ENCODE peak calls at places on chromosomes 13 and 19, in ten cellular contexts. S is HCT116; K is psoas muscle; E is Panc1; X is left lung; H is lower lobe of right lung; F is PC-3; T is K562; G is aorta; J is naive thymus-derived CD4-positive, alpha-beta T cell. P is an unnamed sample.

GRCh38 chr13:54934121-54934520 is 1905.5 kb downstream of the OLFM4 start:
- ATAC-seq in S (no peak), K (no peak), E (no peak), X (no peak), H (no peak), F (no peak), T (no peak), G (no peak), J (no peak), P (no peak)

GRCh38 chr13:112153846-112154245 is 86.9 kb downstream of the SOX1 start:
- ATAC-seq in S (no peak), K (no peak), E (no peak), X (no peak), H (no peak), F (no peak), T (no peak), G (no peak), J (no peak), P (no peak)

GRCh38 chr13:42720116-42720857 is 61.1 kb upstream of the FAM216B start:
- ATAC-seq in S (peak; percentile 84), K (no peak), E (no peak), X (peak; percentile 93), H (peak; percentile 78), F (peak; percentile 94), T (peak; percentile 61), G (peak; percentile 89), J (peak; percentile 91), P (peak; percentile 81)

GRCh38 chr13:44637581-44637980 is 61.5 kb upstream of the TSC22D1 start:
- ATAC-seq in S (no peak), K (no peak), E (no peak), X (no peak), H (no peak), F (no peak), T (no peak), G (no peak), J (no peak), P (no peak)

GRCh38 chr19:35462476-35462953 is 14.5 kb downstream of the FFAR2 start:
- ATAC-seq in S (no peak), K (no peak), E (no peak), X (peak; percentile 48), H (peak; percentile 63), F (no peak), T (no peak), G (no peak), J (peak; percentile 95), P (no peak)

GRCh38 chr13:19664481-19665230 is 31.2 kb downstream of the MPHOSPH8 start:
- ATAC-seq in S (no peak), K (no peak), E (no peak), X (no peak), H (no peak), F (no peak), T (no peak), G (no peak), J (no peak), P (no peak)

GRCh38 chr13:74098077-74098476 is 36.1 kb downstream of the KLF12 start:
- ATAC-seq in S (no peak), K (no peak), E (no peak), X (no peak), H (no peak), F (no peak), T (no peak), G (no peak), J (no peak), P (no peak)

GRCh38 chr13:94558721-94559120 is 37.2 kb downstream of the TGDS start:
- ATAC-seq in S (no peak), K (no peak), E (no peak), X (no peak), H (no peak), F (no peak), T (peak; percentile 85), G (no peak), J (peak; percentile 59), P (no peak)

GRCh38 chr19:50658438-50659317 is 9.4 kb downstream of the C19orf81 start:
- ATAC-seq in S (peak; percentile 63), K (no peak), E (peak; percentile 49), X (peak; percentile 76), H (peak; percentile 92), F (peak; percentile 61), T (peak; percentile 91), G (peak; percentile 59), J (peak; percentile 22), P (peak; percentile 52)

GRCh38 chr13:48561461-48562224 is 28.8 kb upstream of the RCBTB2 start:
- ATAC-seq in S (no peak), K (no peak), E (no peak), X (peak; percentile 31), H (no peak), F (peak; percentile 51), T (no peak), G (no peak), J (no peak), P (no peak)

GRCh38 chr13:51674276-51674675 is 90.0 kb downstream of the WDFY2 start:
- ATAC-seq in S (no peak), K (no peak), E (no peak), X (peak; percentile 96), H (peak; percentile 98), F (peak; percentile 92), T (no peak), G (no peak), J (no peak), P (no peak)
- H3K27ac ChIP-seq in S (no peak overlapping the region), K (no peak overlapping the region), E (no peak overlapping the region), X (no peak overlapping the region), H (peak overlapping the region; percentile 38), F (peak overlapping the region; percentile 83), T (no peak overlapping the region), G (no peak overlapping the region), J (no peak overlapping the region), P (no peak overlapping the region)

DNA sequence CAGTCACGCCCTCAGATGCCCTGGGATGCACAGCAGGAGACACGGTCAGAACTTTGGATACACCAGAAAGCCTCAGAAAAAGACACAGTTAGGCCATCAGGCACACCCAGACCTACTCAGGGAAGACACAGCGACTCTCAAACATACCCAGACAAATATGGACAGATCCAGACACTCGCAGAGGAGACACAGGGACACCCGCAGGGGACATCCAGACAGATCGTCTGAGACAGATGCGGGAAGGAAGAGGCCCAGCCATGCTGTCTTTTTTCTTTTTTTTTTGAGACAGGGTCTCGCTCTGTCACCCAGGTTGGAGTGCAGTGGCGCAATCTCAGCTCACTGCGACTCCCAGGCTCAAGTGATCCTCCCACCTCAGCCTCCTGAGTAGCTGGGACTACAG is 4.8 kb downstream of the DPF1 start:
- ATAC-seq in S (no peak), K (no peak), E (no peak), X (no peak), H (no peak), F (no peak), T (no peak), G (no peak), J (no peak), P (no peak)
- H3K27me3 ChIP-seq in S (no peaks in the 10 kb centered on the region), K (peaks cover 7% of the 10 kb centered on the region), E (no peaks in the 10 kb centered on the region), X (peaks cover 97% of the 10 kb centered on the region), H (peaks cover 55% of the 10 kb centered on the region), F (no peaks in the 10 kb centered on the region), T (no peaks in the 10 kb centered on the region), G (no peaks in the 10 kb centered on the region), J (peaks cover 14% of the 10 kb centered on the region), P (peaks cover 92% of the 10 kb centered on the region)

GRCh38 chr13:30373727-30374126 is 48.6 kb upstream of the UBE2L5 start:
- ATAC-seq in S (no peak), K (no peak), E (no peak), X (no peak), H (no peak), F (no peak), T (peak; percentile 47), G (peak; percentile 9), J (no peak), P (no peak)
- H3K27ac ChIP-seq in S (no peak overlapping the region), K (no peak overlapping the region), E (no peak overlapping the region), X (no peak overlapping the region), H (no peak overlapping the region), F (no peak overlapping the region), T (no peak overlapping the region), G (no peak overlapping the region), J (peak overlapping the region; percentile 61), P (no peak overlapping the region)

GRCh38 chr19:15072930-15073647 is 8.9 kb upstream of the OR1I1 start:
- ATAC-seq in S (no peak), K (no peak), E (peak; percentile 96), X (no peak), H (no peak), F (peak; percentile 89), T (peak; percentile 41), G (no peak), J (no peak), P (no peak)
- H3K27me3 ChIP-seq in S (peaks cover 2% of the 10 kb centered on the region), K (no peaks in the 10 kb centered on the region), E (no peaks in the 10 kb centered on the region), X (peaks cover 3% of the 10 kb centered on the region), H (no peaks in the 10 kb centered on the region), F (no peaks in the 10 kb centered on the region), T (peaks cover 5% of the 10 kb centered on the region), G (no peaks in the 10 kb centered on the region), J (no peaks in the 10 kb centered on the region), P (peaks cover 21% of the 10 kb centered on the region)

DNA sequence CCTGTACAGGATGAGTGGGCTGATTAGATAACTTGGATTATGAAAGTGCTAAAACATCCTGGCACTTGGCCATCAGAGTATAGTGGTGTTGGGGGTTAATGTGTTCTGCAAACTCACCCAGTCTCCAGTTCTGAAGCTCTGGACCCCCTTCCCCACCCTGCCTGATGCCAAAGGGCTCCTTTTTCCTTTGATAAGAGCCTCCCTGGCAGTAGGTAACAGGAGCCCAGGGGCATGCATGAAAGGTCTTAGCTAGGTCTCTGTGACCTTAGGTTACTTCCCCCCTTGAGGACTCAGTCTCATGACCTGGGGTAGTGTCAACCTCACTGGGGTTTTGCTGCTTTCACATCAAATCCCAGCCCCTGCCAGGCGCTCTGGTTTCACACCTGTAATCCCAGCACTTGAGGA is 2.5 kb downstream of the RPS28 start:
- ATAC-seq in S (peak; percentile 6), K (no peak), E (no peak), X (no peak), H (no peak), F (no peak), T (peak; percentile 7), G (no peak), J (no peak), P (no peak)
- H3K27ac ChIP-seq in S (peak overlapping the region; percentile 74), K (no peak overlapping the region), E (no peak overlapping the region), X (no peak overlapping the region), H (no peak overlapping the region), F (no peak overlapping the region), T (no peak overlapping the region), G (no peak overlapping the region), J (no peak overlapping the region), P (no peak overlapping the region)

GRCh38 chr19:1744822-1745563 is 8.3 kb upstream of the ONECUT3 start:
- ATAC-seq in S (no peak), K (no peak), E (no peak), X (no peak), H (no peak), F (no peak), T (no peak), G (no peak), J (no peak), P (no peak)
- H3K27me3 ChIP-seq in S (no peaks in the 10 kb centered on the region), K (peaks cover 50% of the 10 kb centered on the region), E (no peaks in the 10 kb centered on the region), X (peaks cover 96% of the 10 kb centered on the region), H (peaks cover 78% of the 10 kb centered on the region), F (peaks cover 3% of the 10 kb centered on the region), T (no peaks in the 10 kb centered on the region), G (no peaks in the 10 kb centered on the region), J (peaks cover 35% of the 10 kb centered on the region), P (peaks cover 98% of the 10 kb centered on the region)

DNA sequence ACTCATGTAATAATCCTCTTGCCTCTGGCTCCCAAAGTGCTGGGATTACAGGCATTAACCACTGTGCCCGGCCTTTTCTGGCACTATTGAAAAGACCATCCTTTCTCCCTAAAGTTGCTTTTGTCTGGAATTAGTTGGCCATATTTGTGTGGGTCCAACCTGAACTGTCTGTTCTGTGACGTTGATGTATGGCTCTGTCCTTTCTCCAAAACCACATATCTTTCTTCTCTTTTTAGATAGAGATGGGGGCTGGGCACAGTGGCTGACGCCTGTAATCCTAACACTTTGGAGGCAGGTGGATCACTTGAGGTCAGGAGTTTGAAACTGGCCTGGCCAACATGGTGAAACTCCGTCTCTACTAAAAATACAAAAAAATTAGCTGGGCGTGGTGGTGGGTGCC is 17.9 kb downstream of the DNM2 start:
- ATAC-seq in S (no peak), K (no peak), E (no peak), X (no peak), H (no peak), F (no peak), T (peak; percentile 18), G (no peak), J (no peak), P (no peak)
- H3K27ac ChIP-seq in S (no peak overlapping the region), K (no peak overlapping the region), E (no peak overlapping the region), X (no peak overlapping the region), H (no peak overlapping the region), F (no peak overlapping the region), T (peak overlapping the region; percentile 59), G (no peak overlapping the region), J (no peak overlapping the region), P (no peak overlapping the region)

P was measured in gastroesophageal sphincter.